ENCODE peak calls at places on chromosome 20, in ten cellular contexts. Q is GM12878, S is psoas muscle, V is neural crest cell, B is HL-60, L is fibroblast of lung, X is left ventricle myocardium inferior, Z is right lobe of liver, R is nephron progenitor cell, D is mammary epithelial cell. J is an unnamed sample.

GRCh38 chr20:50855498-50856474 is 60.9 kb downstream of the BCAS4 start:
- DNase-seq in Q (no peak), S (no peak), V (no peak), B (no peak), L (no peak), X (no peak), Z (peak), R (no peak), D (peak), J (no peak)

GRCh38 chr20:14441201-14441600 is 103.8 kb upstream of the FLRT3 start:
- DNase-seq in Q (no peak), S (no peak), V (no peak), B (peak), L (peak), X (no peak), Z (no peak), R (no peak), D (peak), J (no peak)

GRCh38 chr20:58478141-58478805 is 36.9 kb downstream of the APCDD1L start:
- DNase-seq in Q (no peak), S (no peak), V (no peak), B (no peak), L (no peak), X (no peak), Z (no peak), R (no peak), D (peak), J (no peak)

GRCh38 chr20:38199506-38200390 is 34.7 kb upstream of the TGM2 start:
- DNase-seq in Q (no peak), S (no peak), V (no peak), B (no peak), L (peak), X (no peak), Z (peak), R (no peak), D (no peak), J (no peak)

GRCh38 chr20:32958574-32958973 is 45.7 kb downstream of the SUN5 start:
- DNase-seq in Q (no peak), S (no peak), V (no peak), B (no peak), L (no peak), X (no peak), Z (no peak), R (no peak), D (no peak), J (no peak)

GRCh38 chr20:24673678-24674570 is 204.5 kb downstream of the SYNDIG1 start:
- DNase-seq in Q (no peak), S (no peak), V (no peak), B (no peak), L (peak), X (no peak), Z (no peak), R (no peak), D (peak), J (no peak)

GRCh38 chr20:584375-585301 is 25.5 kb downstream of the TCF15 start:
- DNase-seq in Q (no peak), S (no peak), V (no peak), B (peak), L (no peak), X (no peak), Z (no peak), R (no peak), D (peak), J (no peak)

GRCh38 chr20:50762435-50763201 is 31.2 kb downstream of the PARD6B start:
- DNase-seq in Q (no peak), S (peak), V (no peak), B (no peak), L (peak), X (peak), Z (peak), R (no peak), D (peak), J (no peak)

GRCh38 chr20:56513096-56513806 is 11.3 kb upstream of the FAM209A start:
- DNase-seq in Q (no peak), S (no peak), V (no peak), B (no peak), L (no peak), X (no peak), Z (no peak), R (peak), D (no peak), J (peak)

DNA sequence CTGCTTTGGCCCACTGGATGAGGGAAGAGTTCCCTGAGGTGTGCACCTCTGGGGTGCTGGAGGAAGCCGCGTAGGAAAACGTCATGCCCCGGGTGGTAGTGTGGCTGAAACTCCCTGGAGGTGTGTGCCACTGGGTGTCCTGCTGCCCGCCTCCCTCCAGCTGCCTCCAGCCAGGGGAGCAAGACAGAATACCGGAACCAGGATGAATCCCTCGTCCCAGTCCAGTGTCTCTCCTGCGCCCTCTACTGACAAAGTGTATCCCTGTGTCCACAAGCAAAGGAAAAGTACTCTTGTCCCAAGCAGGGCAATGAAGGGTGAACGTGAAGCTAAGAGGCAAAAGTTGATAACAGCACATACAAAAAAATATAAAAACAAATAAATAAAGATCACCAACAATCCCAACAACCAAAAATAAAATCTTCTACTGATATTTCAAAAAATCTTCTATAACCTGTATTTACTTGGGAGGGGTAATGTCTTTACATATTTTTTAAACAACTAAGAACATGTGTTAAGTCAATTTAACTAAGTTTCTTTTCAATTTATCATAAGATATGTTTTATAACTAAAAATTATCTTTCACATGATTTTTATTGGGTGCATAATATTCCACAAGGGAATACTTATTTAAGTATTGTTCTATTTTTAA is 437.6 kb downstream of the MAFB start:
- DNase-seq in Q (no peak), S (no peak), V (no peak), B (no peak), L (peak), X (no peak), Z (peak), R (peak), D (peak), J (peak)
- TF ChIP-seq CTCF in Q (peak), S (peak), V (peak), B (peak), L (peak), X (peak), Z (peak), R (peak), D (peak), J (peak)

DNA sequence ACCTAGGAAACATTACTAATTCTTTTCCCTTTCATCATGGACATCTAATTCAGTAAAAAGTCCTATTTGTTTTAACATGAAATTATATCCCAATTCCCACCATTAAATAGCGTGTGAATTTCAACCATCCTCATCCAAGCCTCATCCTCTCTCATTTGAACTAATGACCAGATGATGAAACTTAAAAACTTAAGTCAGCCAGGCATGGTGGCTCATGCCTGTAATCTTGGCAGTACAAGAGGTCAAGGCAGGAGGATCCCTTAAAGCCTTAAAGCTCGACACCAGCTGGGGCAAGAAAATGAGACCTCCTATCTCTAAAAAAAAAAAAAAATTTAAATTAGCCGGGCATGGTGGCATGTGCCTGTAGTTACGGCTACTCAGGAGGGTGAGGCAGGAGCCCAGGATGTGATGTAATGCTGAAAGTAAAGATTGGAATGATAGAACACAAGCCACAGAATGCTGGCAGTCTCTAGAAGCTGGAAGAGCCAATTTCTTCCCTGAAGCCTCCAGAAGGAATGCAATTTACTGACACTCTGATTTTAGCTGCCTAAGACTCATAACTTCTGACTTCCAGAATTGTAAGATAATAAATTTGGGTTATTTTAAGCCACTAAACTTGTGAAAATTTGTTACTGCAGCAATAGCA is 27.1 kb upstream of the HAO1 start:
- DNase-seq in Q (no peak), S (no peak), V (no peak), B (no peak), L (peak), X (no peak), Z (no peak), R (no peak), D (peak), J (no peak)
- TF ChIP-seq CTCF in Q (no peak), S (no peak), V (no peak), B (no peak), L (no peak), X (no peak), Z (no peak), R (no peak), D (no peak), J (no peak)

GRCh38 chr20:4569092-4569491 is 152.6 kb upstream of the PRND start:
- DNase-seq in Q (no peak), S (no peak), V (no peak), B (no peak), L (no peak), X (no peak), Z (no peak), R (peak), D (no peak), J (peak)
- TF ChIP-seq CTCF in Q (peak), S (no peak), V (peak), B (no peak), L (no peak), X (no peak), Z (no peak), R (peak), D (peak), J (peak)

GRCh38 chr20:11271319-11271718 is 597.5 kb upstream of the JAG1 start:
- DNase-seq in Q (no peak), S (no peak), V (no peak), B (no peak), L (no peak), X (no peak), Z (no peak), R (peak), D (no peak), J (peak)
- TF ChIP-seq CTCF in Q (peak), S (no peak), V (peak), B (no peak), L (no peak), X (no peak), Z (no peak), R (no peak), D (no peak), J (peak)

GRCh38 chr20:44686934-44687333 is 28.2 kb upstream of the CCN5 start:
- DNase-seq in Q (no peak), S (no peak), V (no peak), B (no peak), L (no peak), X (no peak), Z (no peak), R (no peak), D (no peak), J (no peak)
- TF ChIP-seq CTCF in Q (no peak), S (no peak), V (no peak), B (no peak), L (no peak), X (no peak), Z (no peak), R (no peak), D (no peak), J (no peak)

GRCh38 chr20:23228912-23229311 is 121.7 kb upstream of the NXT1 start:
- DNase-seq in Q (no peak), S (no peak), V (no peak), B (no peak), L (peak), X (no peak), Z (no peak), R (no peak), D (peak), J (no peak)
- TF ChIP-seq CTCF in Q (no peak), S (no peak), V (no peak), B (no peak), L (no peak), X (no peak), Z (no peak), R (no peak), D (no peak), J (no peak)

J was measured in glutamatergic neuron.